ENCODE peak calls at places on chromosomes 12 and 14, in ten cellular contexts. One of them, this sample, is unnamed.

GRCh38 chr12:72368719-72369505 is 96.7 kb downstream of the TRHDE start:
- DNase-seq in uterus: no peak
- DNase-seq in RWPE2: no peak
- DNase-seq in PC-3: no peak
- DNase-seq in Peyer's patch: no peak
- DNase-seq in keratinocyte: no peak
- DNase-seq in psoas muscle: no peak
- DNase-seq in CD8-positive, alpha-beta T cell: no peak
- DNase-seq in PC-9: no peak
- DNase-seq in tibial artery: no peak
- DNase-seq in this sample: no peak

GRCh38 chr12:12224240-12224940 is 42.5 kb downstream of the LRP6 start:
- DNase-seq in uterus: no peak
- DNase-seq in RWPE2: no peak
- DNase-seq in PC-3: no peak
- DNase-seq in Peyer's patch: no peak
- DNase-seq in keratinocyte: no peak
- DNase-seq in psoas muscle: no peak
- DNase-seq in CD8-positive, alpha-beta T cell: no peak
- DNase-seq in PC-9: no peak
- DNase-seq in tibial artery: no peak
- DNase-seq in this sample: no peak

GRCh38 chr12:62006076-62006732 is 254.0 kb upstream of the USP15 start:
- DNase-seq in uterus: no peak
- DNase-seq in RWPE2: no peak
- DNase-seq in PC-3: peak
- DNase-seq in Peyer's patch: peak
- DNase-seq in keratinocyte: no peak
- DNase-seq in psoas muscle: no peak
- DNase-seq in CD8-positive, alpha-beta T cell: peak
- DNase-seq in PC-9: no peak
- DNase-seq in tibial artery: no peak
- DNase-seq in this sample: no peak

GRCh38 chr12:42589465-42590323 is at the start of gene PRICKLE1:
- DNase-seq in uterus: peak
- DNase-seq in RWPE2: no peak
- DNase-seq in PC-3: peak
- DNase-seq in Peyer's patch: no peak
- DNase-seq in keratinocyte: no peak
- DNase-seq in psoas muscle: peak
- DNase-seq in CD8-positive, alpha-beta T cell: no peak
- DNase-seq in PC-9: peak
- DNase-seq in tibial artery: no peak
- DNase-seq in this sample: no peak

GRCh38 chr14:101559624-101560533 is 1.4 kb upstream of the DIO3 start:
- DNase-seq in uterus: peak
- DNase-seq in RWPE2: no peak
- DNase-seq in PC-3: peak
- DNase-seq in Peyer's patch: no peak
- DNase-seq in keratinocyte: no peak
- DNase-seq in psoas muscle: peak
- DNase-seq in CD8-positive, alpha-beta T cell: no peak
- DNase-seq in PC-9: no peak
- DNase-seq in tibial artery: no peak
- DNase-seq in this sample: no peak

GRCh38 chr12:47870175-47870781 is 34.5 kb downstream of the VDR start:
- DNase-seq in uterus: peak
- DNase-seq in RWPE2: no peak
- DNase-seq in PC-3: peak
- DNase-seq in Peyer's patch: peak
- DNase-seq in keratinocyte: no peak
- DNase-seq in psoas muscle: peak
- DNase-seq in CD8-positive, alpha-beta T cell: no peak
- DNase-seq in PC-9: no peak
- DNase-seq in tibial artery: peak
- DNase-seq in this sample: peak

GRCh38 chr14:68663385-68664076 is 129.3 kb downstream of the ZFP36L1 start:
- DNase-seq in uterus: peak
- DNase-seq in RWPE2: peak
- DNase-seq in PC-3: no peak
- DNase-seq in Peyer's patch: no peak
- DNase-seq in keratinocyte: no peak
- DNase-seq in psoas muscle: no peak
- DNase-seq in CD8-positive, alpha-beta T cell: peak
- DNase-seq in PC-9: no peak
- DNase-seq in tibial artery: peak
- DNase-seq in this sample: no peak

GRCh38 chr14:31286456-31287293 is 79.1 kb upstream of the HECTD1 start:
- DNase-seq in uterus: no peak
- DNase-seq in RWPE2: peak
- DNase-seq in PC-3: peak
- DNase-seq in Peyer's patch: peak
- DNase-seq in keratinocyte: no peak
- DNase-seq in psoas muscle: no peak
- DNase-seq in CD8-positive, alpha-beta T cell: no peak
- DNase-seq in PC-9: no peak
- DNase-seq in tibial artery: no peak
- DNase-seq in this sample: no peak

GRCh38 chr14:103385994-103386491 is 828 bp downstream of the MARK3 start:
- DNase-seq in uterus: no peak
- DNase-seq in RWPE2: no peak
- DNase-seq in PC-3: peak
- DNase-seq in Peyer's patch: peak
- DNase-seq in keratinocyte: no peak
- DNase-seq in psoas muscle: peak
- DNase-seq in CD8-positive, alpha-beta T cell: peak
- DNase-seq in PC-9: peak
- DNase-seq in tibial artery: peak
- DNase-seq in this sample: peak

GRCh38 chr14:91138511-91139359 is 24.9 kb downstream of the DGLUCY start:
- DNase-seq in uterus: no peak
- DNase-seq in RWPE2: no peak
- DNase-seq in PC-3: peak
- DNase-seq in Peyer's patch: no peak
- DNase-seq in keratinocyte: no peak
- DNase-seq in psoas muscle: no peak
- DNase-seq in CD8-positive, alpha-beta T cell: peak
- DNase-seq in PC-9: no peak
- DNase-seq in tibial artery: no peak
- DNase-seq in this sample: peak

GRCh38 chr14:95353007-95353406 is 33.3 kb upstream of the CLMN start:
- DNase-seq in uterus: no peak
- DNase-seq in RWPE2: no peak
- DNase-seq in PC-3: no peak
- DNase-seq in Peyer's patch: no peak
- DNase-seq in keratinocyte: no peak
- DNase-seq in psoas muscle: no peak
- DNase-seq in CD8-positive, alpha-beta T cell: no peak
- DNase-seq in PC-9: no peak
- DNase-seq in tibial artery: no peak
- DNase-seq in this sample: no peak

GRCh38 chr14:79278798-79279644 is 932.3 kb downstream of the DIO2 start:
- DNase-seq in uterus: peak
- DNase-seq in RWPE2: peak
- DNase-seq in PC-3: peak
- DNase-seq in Peyer's patch: peak
- DNase-seq in keratinocyte: peak
- DNase-seq in psoas muscle: peak
- DNase-seq in CD8-positive, alpha-beta T cell: no peak
- DNase-seq in PC-9: no peak
- DNase-seq in tibial artery: peak
- DNase-seq in this sample: peak

GRCh38 chr12:115619889-115620288 is 657.6 kb downstream of the MED13L start:
- DNase-seq in uterus: no peak
- DNase-seq in RWPE2: no peak
- DNase-seq in PC-3: no peak
- DNase-seq in Peyer's patch: no peak
- DNase-seq in keratinocyte: no peak
- DNase-seq in psoas muscle: no peak
- DNase-seq in CD8-positive, alpha-beta T cell: no peak
- DNase-seq in PC-9: no peak
- DNase-seq in tibial artery: no peak
- DNase-seq in this sample: no peak

GRCh38 chr14:74508292-74508731 is 14.7 kb downstream of the ISCA2 start:
- DNase-seq in uterus: no peak
- DNase-seq in RWPE2: peak
- DNase-seq in PC-3: peak
- DNase-seq in Peyer's patch: peak
- DNase-seq in keratinocyte: no peak
- DNase-seq in psoas muscle: no peak
- DNase-seq in CD8-positive, alpha-beta T cell: no peak
- DNase-seq in PC-9: no peak
- DNase-seq in tibial artery: no peak
- DNase-seq in this sample: no peak

GRCh38 chr14:94077111-94077821 is 3.7 kb downstream of the DDX24 start:
- DNase-seq in uterus: no peak
- DNase-seq in RWPE2: no peak
- DNase-seq in PC-3: no peak
- DNase-seq in Peyer's patch: no peak
- DNase-seq in keratinocyte: no peak
- DNase-seq in psoas muscle: no peak
- DNase-seq in CD8-positive, alpha-beta T cell: no peak
- DNase-seq in PC-9: no peak
- DNase-seq in tibial artery: no peak
- DNase-seq in this sample: no peak
- H3K4me3 ChIP-seq in uterus: peak
- H3K4me3 ChIP-seq in RWPE2: no peak
- H3K4me3 ChIP-seq in PC-3: peak
- H3K4me3 ChIP-seq in Peyer's patch: peak
- H3K4me3 ChIP-seq in keratinocyte: no peak
- H3K4me3 ChIP-seq in psoas muscle: peak
- H3K4me3 ChIP-seq in CD8-positive, alpha-beta T cell: peak
- H3K4me3 ChIP-seq in PC-9: no peak
- H3K4me3 ChIP-seq in tibial artery: peak
- H3K4me3 ChIP-seq in this sample: peak

GRCh38 chr12:52203126-52203921 is 11.5 kb upstream of the KRT80 start:
- DNase-seq in uterus: no peak
- DNase-seq in RWPE2: peak
- DNase-seq in PC-3: peak
- DNase-seq in Peyer's patch: peak
- DNase-seq in keratinocyte: peak
- DNase-seq in psoas muscle: no peak
- DNase-seq in CD8-positive, alpha-beta T cell: no peak
- DNase-seq in PC-9: peak
- DNase-seq in tibial artery: peak
- DNase-seq in this sample: no peak
- H3K27ac ChIP-seq in uterus: peak
- H3K27ac ChIP-seq in RWPE2: peak
- H3K27ac ChIP-seq in PC-3: peak
- H3K27ac ChIP-seq in Peyer's patch: no peak
- H3K27ac ChIP-seq in keratinocyte: peak
- H3K27ac ChIP-seq in psoas muscle: no peak
- H3K27ac ChIP-seq in CD8-positive, alpha-beta T cell: no peak
- H3K27ac ChIP-seq in PC-9: peak
- H3K27ac ChIP-seq in tibial artery: no peak
- H3K27ac ChIP-seq in this sample: no peak

GRCh38 chr14:24271834-24272263 is 452 bp upstream of the RABGGTA start:
- DNase-seq in uterus: no peak
- DNase-seq in RWPE2: no peak
- DNase-seq in PC-3: no peak
- DNase-seq in Peyer's patch: no peak
- DNase-seq in keratinocyte: no peak
- DNase-seq in psoas muscle: no peak
- DNase-seq in CD8-positive, alpha-beta T cell: no peak
- DNase-seq in PC-9: no peak
- DNase-seq in tibial artery: no peak
- DNase-seq in this sample: no peak

GRCh38 chr14:24273422-24273998 is 2.1 kb upstream of the RABGGTA start:
- DNase-seq in uterus: no peak
- DNase-seq in RWPE2: no peak
- DNase-seq in PC-3: peak
- DNase-seq in Peyer's patch: no peak
- DNase-seq in keratinocyte: no peak
- DNase-seq in psoas muscle: peak
- DNase-seq in CD8-positive, alpha-beta T cell: no peak
- DNase-seq in PC-9: no peak
- DNase-seq in tibial artery: no peak
- DNase-seq in this sample: no peak

GRCh38 chr14:24275524-24276139 is 4.2 kb upstream of the RABGGTA start:
- DNase-seq in uterus: no peak
- DNase-seq in RWPE2: no peak
- DNase-seq in PC-3: no peak
- DNase-seq in Peyer's patch: no peak
- DNase-seq in keratinocyte: no peak
- DNase-seq in psoas muscle: peak
- DNase-seq in CD8-positive, alpha-beta T cell: no peak
- DNase-seq in PC-9: no peak
- DNase-seq in tibial artery: no peak
- DNase-seq in this sample: no peak

GRCh38 chr14:24272442-24272841 is 1.0 kb upstream of the RABGGTA start:
- DNase-seq in uterus: no peak
- DNase-seq in RWPE2: no peak
- DNase-seq in PC-3: no peak
- DNase-seq in Peyer's patch: no peak
- DNase-seq in keratinocyte: no peak
- DNase-seq in psoas muscle: no peak
- DNase-seq in CD8-positive, alpha-beta T cell: no peak
- DNase-seq in PC-9: no peak
- DNase-seq in tibial artery: no peak
- DNase-seq in this sample: no peak

DNA sequence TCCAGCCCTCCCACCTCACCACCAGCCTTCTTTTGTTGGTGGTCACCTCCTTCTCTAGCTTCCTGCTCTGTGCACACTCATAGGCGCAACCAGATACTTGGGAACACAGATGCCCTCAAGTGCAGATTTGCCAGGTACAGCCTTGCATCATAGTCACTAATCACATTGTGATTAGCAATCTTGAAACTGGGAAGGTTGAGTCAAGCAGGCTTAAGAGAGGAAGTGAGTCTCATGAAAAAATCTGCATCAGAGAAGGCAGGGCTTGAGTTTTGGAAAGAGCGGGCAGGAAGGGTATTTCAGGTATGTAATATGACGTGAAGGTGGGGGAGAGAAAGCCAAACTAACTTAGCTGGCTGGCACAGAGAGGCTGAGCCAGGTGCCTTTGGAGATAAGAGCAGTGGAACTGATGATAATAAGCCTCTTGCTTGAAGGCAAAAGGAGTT is 2.7 kb upstream of the RABGGTA start:
- DNase-seq in uterus: no peak
- DNase-seq in RWPE2: no peak
- DNase-seq in PC-3: peak
- DNase-seq in Peyer's patch: no peak
- DNase-seq in keratinocyte: peak
- DNase-seq in psoas muscle: peak
- DNase-seq in CD8-positive, alpha-beta T cell: no peak
- DNase-seq in PC-9: peak
- DNase-seq in tibial artery: no peak
- DNase-seq in this sample: no peak
- H3K4me3 ChIP-seq in uterus: no peak
- H3K4me3 ChIP-seq in RWPE2: no peak
- H3K4me3 ChIP-seq in PC-3: no peak
- H3K4me3 ChIP-seq in Peyer's patch: no peak
- H3K4me3 ChIP-seq in keratinocyte: no peak
- H3K4me3 ChIP-seq in psoas muscle: no peak
- H3K4me3 ChIP-seq in CD8-positive, alpha-beta T cell: no peak
- H3K4me3 ChIP-seq in PC-9: no peak
- H3K4me3 ChIP-seq in tibial artery: no peak
- H3K4me3 ChIP-seq in this sample: no peak

DNA sequence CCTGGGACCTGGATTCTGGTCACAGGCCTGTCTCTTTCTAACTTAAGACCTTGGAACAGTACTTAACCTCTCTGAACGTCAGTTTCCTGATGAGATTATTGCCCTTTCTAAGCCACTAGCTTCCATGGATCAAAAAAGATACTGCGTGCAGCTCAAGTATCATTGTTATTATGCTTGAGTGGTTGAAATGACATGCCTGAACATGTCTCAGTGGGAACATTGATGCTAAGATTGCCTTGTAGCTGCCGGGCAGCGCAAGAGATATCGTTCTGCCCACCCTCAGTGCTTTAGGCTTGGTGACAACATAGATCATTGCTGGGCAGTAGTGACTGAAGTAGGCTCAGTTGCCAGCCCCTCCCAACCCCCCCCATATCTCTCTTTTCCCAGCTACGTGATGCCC is 131.9 kb downstream of the SMOC1 start:
- DNase-seq in uterus: no peak
- DNase-seq in RWPE2: no peak
- DNase-seq in PC-3: no peak
- DNase-seq in Peyer's patch: no peak
- DNase-seq in keratinocyte: no peak
- DNase-seq in psoas muscle: no peak
- DNase-seq in CD8-positive, alpha-beta T cell: no peak
- DNase-seq in PC-9: no peak
- DNase-seq in tibial artery: no peak
- DNase-seq in this sample: no peak
- H3K27ac ChIP-seq in uterus: no peak
- H3K27ac ChIP-seq in RWPE2: no peak
- H3K27ac ChIP-seq in PC-3: no peak
- H3K27ac ChIP-seq in Peyer's patch: no peak
- H3K27ac ChIP-seq in keratinocyte: peak
- H3K27ac ChIP-seq in psoas muscle: no peak
- H3K27ac ChIP-seq in CD8-positive, alpha-beta T cell: no peak
- H3K27ac ChIP-seq in PC-9: no peak
- H3K27ac ChIP-seq in tibial artery: no peak
- H3K27ac ChIP-seq in this sample: no peak

This sample was measured in gastrocnemius medialis.